ENCODE peak calls at places on chromosomes 3 and 15, in seven cellular contexts. U is PC-3, X is Right ventricle myocardium superior, T is IMR-90, D is stromal cell of bone marrow, F is G401, C is EH. I is an unnamed sample.

GRCh38 chr3:78798266-78798832 is 969.4 kb downstream of the ROBO1 start:
- DNase-seq in U (peak), X (no peak), T (no peak), D (no peak), F (no peak), C (peak), I (no peak)

GRCh38 chr15:50883903-50884302 is 24.6 kb upstream of the AP4E1 start:
- DNase-seq in U (peak), X (no peak), T (peak), D (peak), F (no peak), C (peak), I (peak)

GRCh38 chr3:16234281-16234680 is 30.5 kb downstream of the DPH3 start:
- DNase-seq in U (no peak), X (no peak), T (no peak), D (no peak), F (no peak), C (no peak), I (no peak)

GRCh38 chr3:195102609-195103467 is 168.1 kb downstream of the XXYLT1 start:
- DNase-seq in U (peak), X (peak), T (peak), D (peak), F (no peak), C (peak), I (peak)

GRCh38 chr3:7962244-7962643 is 539.4 kb upstream of the LMCD1 start:
- DNase-seq in U (no peak), X (no peak), T (no peak), D (no peak), F (peak), C (no peak), I (no peak)

GRCh38 chr15:53197426-53197839 is 407.3 kb upstream of the ONECUT1 start:
- DNase-seq in U (peak), X (peak), T (peak), D (peak), F (peak), C (peak), I (peak)

GRCh38 chr15:74789741-74790079 is 7.8 kb downstream of the CSK start:
- DNase-seq in U (no peak), X (no peak), T (no peak), D (no peak), F (no peak), C (no peak), I (no peak)

GRCh38 chr3:121654493-121655385 is 6.0 kb downstream of the HCLS1 start:
- DNase-seq in U (no peak), X (no peak), T (no peak), D (no peak), F (no peak), C (no peak), I (no peak)

GRCh38 chr3:99902091-99902490 is 84.4 kb downstream of the CMSS1 start:
- DNase-seq in U (peak), X (no peak), T (peak), D (no peak), F (no peak), C (peak), I (no peak)

GRCh38 chr3:111723293-111723963 is 128.3 kb upstream of the ZBED2 start:
- DNase-seq in U (peak), X (no peak), T (peak), D (peak), F (no peak), C (peak), I (peak)

GRCh38 chr3:15214758-15215157 is 8.7 kb downstream of the CAPN7 start:
- DNase-seq in U (no peak), X (no peak), T (no peak), D (no peak), F (no peak), C (no peak), I (no peak)